ENCODE peak calls at places on chromosomes 13 and 19, in six cellular contexts. B is uterus, J is AG09309, N is Caco-2, K is pancreas, O is heart left ventricle. F is an unnamed sample.

GRCh38 chr13:26370495-26370990 is 116.6 kb downstream of the CDK8 start:
- DNase-seq in N (no peak), J (no peak), K (no peak), B (no peak), O (no peak), F (peak; percentile 8)

GRCh38 chr13:36965767-36966166 is 33.4 kb downstream of the ALG5 start:
- DNase-seq in J (peak; percentile 49), B (no peak), O (no peak), N (no peak), K (no peak), F (peak; percentile 33)

GRCh38 chr19:34676697-34677385 is at the start of gene SCGB2B2:
- DNase-seq in N (peak; percentile 63), J (peak; percentile 24), O (no peak), K (no peak), B (no peak), F (no peak)

GRCh38 chr19:45400192-45400591 is 4.7 kb downstream of the PPP1R13L start:
- DNase-seq in K (no peak), N (no peak), J (no peak), B (no peak), O (no peak), F (no peak)

GRCh38 chr19:32875428-32875827 is 5.9 kb upstream of the SLC7A9 start:
- DNase-seq in O (no peak), J (no peak), K (no peak), B (no peak), N (no peak), F (no peak)

GRCh38 chr19:6172074-6172863 is 36.8 kb downstream of the ACSBG2 start:
- DNase-seq in K (no peak), J (no peak), B (no peak), N (no peak), O (no peak), F (no peak)

GRCh38 chr19:13025819-13026477 is 30.7 kb downstream of the NFIX start:
- DNase-seq in K (no peak), O (no peak), J (no peak), B (no peak), N (no peak), F (no peak)

GRCh38 chr13:113468461-113469147 is 15.3 kb upstream of the ADPRHL1 start:
- DNase-seq in B (no peak), K (no peak), N (no peak), O (no peak), J (no peak), F (no peak)

GRCh38 chr13:75612354-75612753 is 23.8 kb upstream of the LMO7 start:
- DNase-seq in J (no peak), O (no peak), B (no peak), N (no peak), K (no peak), F (no peak)

GRCh38 chr19:29845576-29846176 is 33.9 kb downstream of the CCNE1 start:
- DNase-seq in O (peak; percentile 23), N (peak; percentile 68), J (no peak), K (no peak), B (peak; percentile 19), F (no peak)

GRCh38 chr13:71814806-71815205 is 52.2 kb downstream of the DACH1 start:
- DNase-seq in B (no peak), N (no peak), K (no peak), J (no peak), O (no peak), F (no peak)

GRCh38 chr19:33862991-33863390 is 66.3 kb downstream of the KCTD15 start:
- DNase-seq in J (no peak), B (no peak), K (no peak), N (no peak), O (no peak), F (no peak)

GRCh38 chr13:111216166-111216960 is 101.3 kb downstream of the ARHGEF7 start:
- DNase-seq in N (peak; percentile 50), J (no peak), O (no peak), K (no peak), B (no peak), F (no peak)

GRCh38 chr13:28117689-28118377 is 17.5 kb upstream of the FLT3 start:
- DNase-seq in O (peak; percentile 48), K (no peak), J (no peak), B (peak; percentile 22), N (no peak), F (no peak)

GRCh38 chr13:78022164-78022877 is 103.7 kb upstream of the EDNRB start:
- DNase-seq in B (no peak), N (no peak), K (no peak), O (peak; percentile 29), J (no peak), F (peak; percentile 24)

GRCh38 chr19:35247526-35248309 is 1.1 kb upstream of the LSR start:
- DNase-seq in N (peak; percentile 97), O (peak; percentile 51), B (no peak), K (peak; percentile 92), J (no peak), F (no peak)

GRCh38 chr19:35555301-35556005 is 8.0 kb downstream of the ATP4A start:
- DNase-seq in N (no peak), J (no peak), O (no peak), K (no peak), B (no peak), F (no peak)

GRCh38 chr13:46607768-46608553 is 55.0 kb downstream of the LRCH1 start:
- DNase-seq in B (no peak), O (no peak), K (no peak), J (no peak), N (peak; percentile 87), F (no peak)

GRCh38 chr19:24099829-24100228 is 12.8 kb downstream of the ZNF254 start:
- DNase-seq in K (no peak), O (no peak), N (no peak), J (no peak), B (no peak), F (no peak)

GRCh38 chr13:37132211-37132610 is 26.7 kb upstream of the CSNK1A1L start:
- DNase-seq in J (no peak), N (no peak), K (no peak), B (no peak), O (no peak), F (no peak)

DNA sequence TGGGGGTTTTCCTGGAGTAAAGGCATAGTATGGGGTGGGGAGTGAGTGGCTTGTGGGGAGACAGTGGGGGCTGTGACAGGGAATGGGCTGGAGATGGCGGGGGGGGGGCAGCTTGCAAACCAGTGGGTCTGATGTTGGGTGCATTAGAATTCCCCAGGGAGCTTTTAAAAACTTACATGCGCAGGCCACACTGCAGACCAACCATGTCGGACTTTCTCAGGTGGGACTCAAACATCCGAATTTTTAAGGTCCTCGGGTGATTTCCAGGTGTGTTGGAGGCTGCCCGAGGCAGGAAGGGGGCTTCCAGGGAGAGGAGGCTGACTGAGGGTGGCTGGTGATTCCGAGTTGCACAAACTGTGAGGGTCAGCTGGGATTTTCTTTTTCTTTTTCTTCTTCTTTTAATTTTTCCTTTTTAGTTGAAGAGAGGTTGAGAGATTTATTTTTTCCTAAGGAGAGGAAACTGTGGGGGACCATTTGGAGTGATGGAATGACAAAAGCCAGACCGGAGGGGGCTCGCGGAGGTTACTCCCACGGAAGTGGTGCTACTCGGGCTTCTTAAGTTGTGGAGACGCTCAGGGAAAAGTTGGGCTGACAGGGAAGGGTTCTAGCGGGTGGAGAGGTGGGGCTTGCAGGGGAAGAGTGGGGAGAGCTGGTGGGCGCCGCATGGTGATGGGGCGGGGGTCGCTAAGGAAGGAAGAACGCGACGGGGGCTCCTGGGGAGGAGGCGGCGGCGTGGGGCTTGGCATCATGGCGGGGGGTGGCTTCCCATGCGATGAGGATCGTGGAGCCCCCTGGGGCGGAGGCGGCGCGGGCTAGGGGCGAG is 1.0 kb upstream of the CACNG8 start:
- DNase-seq in J (no peak), K (no peak), B (no peak), N (no peak), O (no peak), F (no peak)
- H3K4me3 ChIP-seq in J (no peak overlapping the region), K (no peak overlapping the region), B (no peak overlapping the region), N (no peak overlapping the region), O (no peak overlapping the region), F (peak overlapping the region; percentile 66)

DNA sequence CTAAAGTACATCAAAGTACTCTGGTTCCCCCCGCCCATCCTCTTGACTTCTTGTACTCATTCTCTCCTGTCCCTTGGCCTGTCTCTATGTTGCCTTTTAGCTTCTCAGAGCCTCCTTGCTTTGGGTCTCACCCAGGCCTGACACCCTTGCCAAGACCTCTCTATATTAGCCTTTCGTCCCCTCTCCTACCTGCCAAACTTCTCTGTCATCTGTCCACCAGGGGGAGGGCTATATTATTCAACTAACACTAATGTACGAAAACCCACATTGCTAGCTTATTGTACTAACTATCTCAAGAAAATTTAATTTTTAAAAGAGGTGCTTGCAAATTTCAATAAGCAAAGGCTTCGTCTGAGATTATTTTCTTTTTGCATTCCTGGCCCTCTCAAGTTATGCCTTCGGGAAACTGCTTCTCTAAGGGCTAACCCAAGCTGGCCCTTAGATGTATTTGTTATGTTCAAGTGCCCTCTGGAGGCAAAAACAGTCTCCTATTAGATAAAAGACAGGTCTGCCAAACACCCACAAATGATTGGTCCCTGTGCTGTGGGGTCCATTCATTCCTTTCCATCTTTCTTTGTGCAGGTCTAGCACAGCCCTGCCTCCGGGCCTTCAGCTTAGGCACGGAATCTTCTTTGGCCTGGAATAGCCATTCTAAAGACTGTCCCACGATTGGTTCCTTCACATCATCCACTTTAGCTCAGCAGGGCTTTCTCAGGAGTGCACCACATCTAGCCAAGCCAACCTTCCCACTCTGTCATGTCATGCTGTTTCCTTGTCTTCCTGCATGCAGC is 6.4 kb upstream of the MRPS31 start:
- DNase-seq in B (peak; percentile 41), O (no peak), N (no peak), K (no peak), J (no peak), F (no peak)
- TF ChIP-seq CTCF in B (peak; percentile 51), O (peak; percentile 65), N (peak; percentile 82), K (peak; percentile 32), J (peak; percentile 48), F (peak; percentile 53)

DNA sequence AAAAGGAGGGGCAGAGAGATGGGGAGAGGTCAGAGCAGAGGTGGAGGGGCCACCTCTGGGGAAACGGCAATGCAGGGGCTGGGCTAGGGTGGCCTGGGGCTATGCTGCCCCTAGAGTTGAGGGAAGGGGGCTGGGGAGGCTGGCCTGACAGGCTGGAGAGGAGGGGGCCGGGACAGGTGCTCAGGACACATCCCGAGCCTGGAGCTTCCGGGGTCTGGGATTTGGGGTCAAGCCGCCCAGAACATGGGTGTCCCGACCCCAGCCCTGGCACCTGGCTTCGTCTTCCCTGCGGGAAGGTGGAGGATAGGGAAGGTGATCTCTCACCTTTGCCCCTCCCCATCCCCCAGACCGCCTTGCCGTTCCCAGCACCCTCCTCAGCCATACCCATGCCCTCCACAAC is 12.6 kb upstream of the ASF1B start:
- DNase-seq in B (no peak), N (no peak), J (no peak), O (no peak), K (no peak), F (no peak)
- H3K4me3 ChIP-seq in B (no peak overlapping the region), N (no peak overlapping the region), J (no peak overlapping the region), O (no peak overlapping the region), K (no peak overlapping the region), F (no peak overlapping the region)

DNA sequence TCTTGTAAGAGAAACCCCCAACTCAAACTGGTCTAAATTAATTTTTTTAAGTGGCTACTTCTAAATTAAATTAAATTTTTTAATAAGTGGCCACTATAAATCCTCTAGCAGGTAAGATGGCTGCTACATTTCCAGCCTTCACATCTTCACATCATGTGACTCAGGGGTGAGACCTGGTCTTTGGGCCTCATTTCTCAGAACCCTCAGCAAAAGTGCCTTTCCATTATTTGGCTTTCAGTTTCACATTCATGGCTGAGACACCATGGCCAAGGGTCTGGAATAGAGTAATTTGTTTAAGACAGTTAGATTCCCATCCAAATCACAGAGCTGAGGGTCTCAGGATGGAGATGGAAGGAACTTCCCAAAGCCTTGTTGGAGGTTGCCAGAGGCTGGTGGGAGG is 47.5 kb downstream of the DCT start:
- DNase-seq in J (no peak), N (no peak), O (no peak), B (no peak), K (no peak), F (no peak)
- TF ChIP-seq CTCF in J (no peak), N (no peak), O (no peak), B (no peak), K (no peak), F (no peak)

GRCh38 chr19:2252481-2253105 is 3.5 kb downstream of the AMH start:
- DNase-seq in K (peak; percentile 60), J (no peak), B (no peak), O (no peak), N (no peak), F (no peak)
- H3K4me3 ChIP-seq in K (no peak overlapping the region), J (no peak overlapping the region), B (no peak overlapping the region), O (peak overlapping the region; percentile 28), N (no peak overlapping the region), F (no peak overlapping the region)

F was measured in AG04450.